ENCODE peak calls at places on chromosomes 5 and 9, in eight cellular contexts. I, V, T, G, P, W, R and A are unnamed samples.

GRCh38 chr5:136811551-136811950 is 446.2 kb upstream of the TRPC7 start:
- DNase-seq in I (peak), V (peak), T (peak), G (no peak), P (peak), W (no peak), R (peak), A (no peak)

GRCh38 chr9:37582548-37583157 is 6.5 kb upstream of the FBXO10 start:
- DNase-seq in I (peak), V (peak), T (peak), G (no peak), P (peak), W (peak), R (peak), A (no peak)

GRCh38 chr9:133125706-133126696 is 5.0 kb upstream of the RALGDS start:
- DNase-seq in I (no peak), V (no peak), T (no peak), G (no peak), P (peak), W (peak), R (peak), A (no peak)

GRCh38 chr9:28301281-28301680 is 728.0 kb upstream of the C9orf72 start:
- DNase-seq in I (no peak), V (no peak), T (peak), G (no peak), P (no peak), W (no peak), R (peak), A (no peak)

GRCh38 chr9:71928376-71928775 is 16.9 kb downstream of the C9orf85 start:
- DNase-seq in I (no peak), V (no peak), T (peak), G (no peak), P (peak), W (no peak), R (no peak), A (no peak)

GRCh38 chr5:180499684-180500083 is 5.5 kb downstream of the CNOT6 start:
- DNase-seq in I (no peak), V (no peak), T (no peak), G (no peak), P (no peak), W (no peak), R (no peak), A (no peak)

GRCh38 chr5:94613583-94613982 is 4.8 kb downstream of the KIAA0825 start:
- DNase-seq in I (no peak), V (no peak), T (peak), G (no peak), P (peak), W (peak), R (peak), A (no peak)

GRCh38 chr5:32044904-32045303 is 129.2 kb downstream of the GOLPH3 start:
- DNase-seq in I (peak), V (no peak), T (peak), G (no peak), P (peak), W (no peak), R (peak), A (no peak)

GRCh38 chr9:32069169-32069813 is 315.2 kb upstream of the ACO1 start:
- DNase-seq in I (no peak), V (no peak), T (no peak), G (no peak), P (peak), W (peak), R (no peak), A (no peak)

GRCh38 chr5:6856658-6857057 is 143.4 kb downstream of the TENT4A start:
- DNase-seq in I (no peak), V (no peak), T (no peak), G (no peak), P (no peak), W (no peak), R (no peak), A (no peak)

GRCh38 chr5:35089688-35090314 is 42.1 kb upstream of the AGXT2 start:
- DNase-seq in I (no peak), V (peak), T (peak), G (peak), P (peak), W (peak), R (peak), A (peak)

GRCh38 chr9:2722715-2723114 is 5.4 kb downstream of the KCNV2 start:
- DNase-seq in I (peak), V (no peak), T (peak), G (no peak), P (peak), W (no peak), R (peak), A (no peak)

GRCh38 chr9:21813575-21814473 is 11.4 kb downstream of the MTAP start:
- DNase-seq in I (no peak), V (peak), T (peak), G (no peak), P (peak), W (peak), R (peak), A (peak)

GRCh38 chr9:82982271-82982880 is 80.6 kb downstream of the RASEF start:
- DNase-seq in I (no peak), V (no peak), T (peak), G (no peak), P (no peak), W (no peak), R (peak), A (no peak)

GRCh38 chr5:1553642-1554409 is 30.1 kb upstream of the LPCAT1 start:
- DNase-seq in I (no peak), V (no peak), T (no peak), G (no peak), P (no peak), W (no peak), R (no peak), A (no peak)

GRCh38 chr5:32710335-32710858 is 724 bp upstream of the NPR3 start:
- DNase-seq in I (no peak), V (peak), T (peak), G (no peak), P (peak), W (no peak), R (peak), A (no peak)

GRCh38 chr9:135258461-135258860 is 171.0 kb downstream of the OLFM1 start:
- DNase-seq in I (no peak), V (no peak), T (no peak), G (no peak), P (no peak), W (no peak), R (no peak), A (no peak)

GRCh38 chr5:39022151-39022550 is 52.0 kb downstream of the RICTOR start:
- DNase-seq in I (no peak), V (no peak), T (no peak), G (no peak), P (no peak), W (no peak), R (no peak), A (no peak)

GRCh38 chr5:878125-878524 is 14.5 kb downstream of the BRD9 start:
- DNase-seq in I (no peak), V (no peak), T (no peak), G (no peak), P (no peak), W (no peak), R (no peak), A (no peak)

GRCh38 chr5:137348759-137349158 is 150.4 kb downstream of the SPOCK1 start:
- DNase-seq in I (no peak), V (no peak), T (no peak), G (no peak), P (no peak), W (no peak), R (no peak), A (no peak)

GRCh38 chr9:95116002-95116819 is 201.3 kb downstream of the FANCC start:
- DNase-seq in I (no peak), V (no peak), T (no peak), G (no peak), P (no peak), W (no peak), R (no peak), A (no peak)

GRCh38 chr5:13943691-13944090 is 797 bp downstream of the DNAH5 start:
- DNase-seq in I (no peak), V (no peak), T (no peak), G (no peak), P (no peak), W (no peak), R (peak), A (no peak)

GRCh38 chr5:138258704-138259285 is 15.6 kb downstream of the GFRA3 start:
- DNase-seq in I (no peak), V (no peak), T (no peak), G (no peak), P (peak), W (no peak), R (no peak), A (no peak)

GRCh38 chr5:170571331-170571731 is 67.5 kb downstream of the KCNIP1 start:
- DNase-seq in I (peak), V (no peak), T (no peak), G (no peak), P (peak), W (no peak), R (peak), A (no peak)

GRCh38 chr9:133734600-133735414 is 3.3 kb downstream of the SARDH start:
- DNase-seq in I (no peak), V (no peak), T (no peak), G (no peak), P (no peak), W (no peak), R (no peak), A (no peak)

GRCh38 chr5:150247726-150248125 is 41.8 kb downstream of the CAMK2A start:
- DNase-seq in I (no peak), V (no peak), T (no peak), G (no peak), P (no peak), W (no peak), R (no peak), A (no peak)

GRCh38 chr5:119368238-119368630 is 12.4 kb downstream of the TNFAIP8 start:
- DNase-seq in I (no peak), V (no peak), T (no peak), G (no peak), P (no peak), W (peak), R (no peak), A (no peak)

GRCh38 chr9:129584136-129584535 is 36.8 kb downstream of the C9orf50 start:
- DNase-seq in I (no peak), V (peak), T (peak), G (peak), P (peak), W (peak), R (peak), A (no peak)

GRCh38 chr9:97830884-97831829 is 21.9 kb upstream of the FOXE1 start:
- DNase-seq in I (no peak), V (no peak), T (no peak), G (no peak), P (no peak), W (no peak), R (no peak), A (no peak)

GRCh38 chr9:86546712-86547111 is 192.5 kb upstream of the TUT7 start:
- DNase-seq in I (no peak), V (no peak), T (no peak), G (no peak), P (no peak), W (no peak), R (peak), A (no peak)

GRCh38 chr5:78483809-78484521 is 123.5 kb downstream of the SCAMP1 start:
- DNase-seq in I (peak), V (no peak), T (no peak), G (no peak), P (peak), W (peak), R (peak), A (no peak)

GRCh38 chr5:10849278-10849677 is 88.2 kb upstream of the DAP start:
- DNase-seq in I (no peak), V (no peak), T (no peak), G (no peak), P (peak), W (no peak), R (peak), A (no peak)

GRCh38 chr9:83339435-83339834 is 198.8 kb downstream of the FRMD3 start:
- DNase-seq in I (no peak), V (no peak), T (no peak), G (no peak), P (peak), W (no peak), R (no peak), A (no peak)